ENCODE peak calls at places on chromosome 10, in five cellular contexts. One of them, this sample, is unnamed.

GRCh38 chr10:119500138-119500795 is 42.3 kb downstream of the RGS10 start:
- DNase-seq in activated CD8-positive, alpha-beta memory T cell treated with anti-CD3 and anti-CD28 coated beads, Interleukin-2, amount 50 U/mL, for 48 hours: no peak
- DNase-seq in tibial artery: no peak
- DNase-seq in iPS DF 6.9: no peak
- DNase-seq in NCI-H345: no peak
- DNase-seq in this sample: no peak

GRCh38 chr10:51321968-51322367 is 247.7 kb downstream of the PRKG1 start:
- DNase-seq in activated CD8-positive, alpha-beta memory T cell treated with anti-CD3 and anti-CD28 coated beads, Interleukin-2, amount 50 U/mL, for 48 hours: no peak
- DNase-seq in tibial artery: no peak
- DNase-seq in iPS DF 6.9: no peak
- DNase-seq in NCI-H345: no peak
- DNase-seq in this sample: no peak

GRCh38 chr10:454860-455259 is 234.6 kb downstream of the DIP2C start:
- DNase-seq in activated CD8-positive, alpha-beta memory T cell treated with anti-CD3 and anti-CD28 coated beads, Interleukin-2, amount 50 U/mL, for 48 hours: no peak
- DNase-seq in tibial artery: peak
- DNase-seq in iPS DF 6.9: no peak
- DNase-seq in NCI-H345: no peak
- DNase-seq in this sample: no peak

GRCh38 chr10:132636358-132636757 is 98.8 kb downstream of the INPP5A start:
- DNase-seq in activated CD8-positive, alpha-beta memory T cell treated with anti-CD3 and anti-CD28 coated beads, Interleukin-2, amount 50 U/mL, for 48 hours: no peak
- DNase-seq in tibial artery: peak
- DNase-seq in iPS DF 6.9: no peak
- DNase-seq in NCI-H345: no peak
- DNase-seq in this sample: no peak

GRCh38 chr10:124369986-124370385 is 48.7 kb downstream of the OAT start:
- DNase-seq in activated CD8-positive, alpha-beta memory T cell treated with anti-CD3 and anti-CD28 coated beads, Interleukin-2, amount 50 U/mL, for 48 hours: no peak
- DNase-seq in tibial artery: no peak
- DNase-seq in iPS DF 6.9: no peak
- DNase-seq in NCI-H345: no peak
- DNase-seq in this sample: no peak

GRCh38 chr10:114520453-114520852 is 116.2 kb upstream of the AFAP1L2 start:
- DNase-seq in activated CD8-positive, alpha-beta memory T cell treated with anti-CD3 and anti-CD28 coated beads, Interleukin-2, amount 50 U/mL, for 48 hours: no peak
- DNase-seq in tibial artery: no peak
- DNase-seq in iPS DF 6.9: no peak
- DNase-seq in NCI-H345: peak
- DNase-seq in this sample: no peak

GRCh38 chr10:125823663-125824251 is 411 bp downstream of the BCCIP start:
- DNase-seq in activated CD8-positive, alpha-beta memory T cell treated with anti-CD3 and anti-CD28 coated beads, Interleukin-2, amount 50 U/mL, for 48 hours: peak
- DNase-seq in tibial artery: no peak
- DNase-seq in iPS DF 6.9: no peak
- DNase-seq in NCI-H345: no peak
- DNase-seq in this sample: no peak

GRCh38 chr10:63798599-63799498 is 277.6 kb downstream of the REEP3 start:
- DNase-seq in activated CD8-positive, alpha-beta memory T cell treated with anti-CD3 and anti-CD28 coated beads, Interleukin-2, amount 50 U/mL, for 48 hours: no peak
- DNase-seq in tibial artery: peak
- DNase-seq in iPS DF 6.9: no peak
- DNase-seq in NCI-H345: no peak
- DNase-seq in this sample: no peak

GRCh38 chr10:970311-971149 is 17.7 kb upstream of the GTPBP4 start:
- DNase-seq in activated CD8-positive, alpha-beta memory T cell treated with anti-CD3 and anti-CD28 coated beads, Interleukin-2, amount 50 U/mL, for 48 hours: no peak
- DNase-seq in tibial artery: no peak
- DNase-seq in iPS DF 6.9: no peak
- DNase-seq in NCI-H345: peak
- DNase-seq in this sample: peak

GRCh38 chr10:92657024-92657423 is 32.7 kb upstream of the HHEX start:
- DNase-seq in activated CD8-positive, alpha-beta memory T cell treated with anti-CD3 and anti-CD28 coated beads, Interleukin-2, amount 50 U/mL, for 48 hours: no peak
- DNase-seq in tibial artery: no peak
- DNase-seq in iPS DF 6.9: no peak
- DNase-seq in NCI-H345: no peak
- DNase-seq in this sample: no peak

GRCh38 chr10:122426834-122427233 is 27.6 kb upstream of the ARMS2 start:
- DNase-seq in activated CD8-positive, alpha-beta memory T cell treated with anti-CD3 and anti-CD28 coated beads, Interleukin-2, amount 50 U/mL, for 48 hours: no peak
- DNase-seq in tibial artery: no peak
- DNase-seq in iPS DF 6.9: no peak
- DNase-seq in NCI-H345: no peak
- DNase-seq in this sample: no peak

GRCh38 chr10:75857269-75857846 is 425.9 kb downstream of the LRMDA start:
- DNase-seq in activated CD8-positive, alpha-beta memory T cell treated with anti-CD3 and anti-CD28 coated beads, Interleukin-2, amount 50 U/mL, for 48 hours: no peak
- DNase-seq in tibial artery: no peak
- DNase-seq in iPS DF 6.9: peak
- DNase-seq in NCI-H345: no peak
- DNase-seq in this sample: no peak

GRCh38 chr10:118698421-118698820 is 56.3 kb downstream of the CACUL1 start:
- DNase-seq in activated CD8-positive, alpha-beta memory T cell treated with anti-CD3 and anti-CD28 coated beads, Interleukin-2, amount 50 U/mL, for 48 hours: peak
- DNase-seq in tibial artery: no peak
- DNase-seq in iPS DF 6.9: no peak
- DNase-seq in NCI-H345: no peak
- DNase-seq in this sample: no peak

GRCh38 chr10:112461029-112461887 is 14.2 kb downstream of the VTI1A start:
- DNase-seq in activated CD8-positive, alpha-beta memory T cell treated with anti-CD3 and anti-CD28 coated beads, Interleukin-2, amount 50 U/mL, for 48 hours: peak
- DNase-seq in tibial artery: no peak
- DNase-seq in iPS DF 6.9: no peak
- DNase-seq in NCI-H345: no peak
- DNase-seq in this sample: no peak

GRCh38 chr10:113704637-113705343 is 25.1 kb downstream of the CASP7 start:
- DNase-seq in activated CD8-positive, alpha-beta memory T cell treated with anti-CD3 and anti-CD28 coated beads, Interleukin-2, amount 50 U/mL, for 48 hours: no peak
- DNase-seq in tibial artery: no peak
- DNase-seq in iPS DF 6.9: no peak
- DNase-seq in NCI-H345: peak
- DNase-seq in this sample: no peak

GRCh38 chr10:68208424-68209042 is 23.4 kb downstream of the ATOH7 start:
- DNase-seq in activated CD8-positive, alpha-beta memory T cell treated with anti-CD3 and anti-CD28 coated beads, Interleukin-2, amount 50 U/mL, for 48 hours: no peak
- DNase-seq in tibial artery: no peak
- DNase-seq in iPS DF 6.9: peak
- DNase-seq in NCI-H345: peak
- DNase-seq in this sample: peak

GRCh38 chr10:47078393-47079163 is 167.3 kb downstream of the PTPN20 start:
- DNase-seq in activated CD8-positive, alpha-beta memory T cell treated with anti-CD3 and anti-CD28 coated beads, Interleukin-2, amount 50 U/mL, for 48 hours: no peak
- DNase-seq in tibial artery: no peak
- DNase-seq in iPS DF 6.9: no peak
- DNase-seq in NCI-H345: no peak
- DNase-seq in this sample: no peak

GRCh38 chr10:119206603-119207366 is 586 bp upstream of the GRK5 start:
- DNase-seq in activated CD8-positive, alpha-beta memory T cell treated with anti-CD3 and anti-CD28 coated beads, Interleukin-2, amount 50 U/mL, for 48 hours: peak
- DNase-seq in tibial artery: peak
- DNase-seq in iPS DF 6.9: no peak
- DNase-seq in NCI-H345: peak
- DNase-seq in this sample: peak

GRCh38 chr10:266974-267425 is 131.7 kb downstream of the ZMYND11 start:
- DNase-seq in activated CD8-positive, alpha-beta memory T cell treated with anti-CD3 and anti-CD28 coated beads, Interleukin-2, amount 50 U/mL, for 48 hours: no peak
- DNase-seq in tibial artery: no peak
- DNase-seq in iPS DF 6.9: no peak
- DNase-seq in NCI-H345: no peak
- DNase-seq in this sample: no peak

GRCh38 chr10:110426294-110427153 is 71.2 kb upstream of the DUSP5 start:
- DNase-seq in activated CD8-positive, alpha-beta memory T cell treated with anti-CD3 and anti-CD28 coated beads, Interleukin-2, amount 50 U/mL, for 48 hours: no peak
- DNase-seq in tibial artery: no peak
- DNase-seq in iPS DF 6.9: no peak
- DNase-seq in NCI-H345: no peak
- DNase-seq in this sample: no peak

GRCh38 chr10:12617205-12618175 is 268.1 kb downstream of the CAMK1D start:
- DNase-seq in activated CD8-positive, alpha-beta memory T cell treated with anti-CD3 and anti-CD28 coated beads, Interleukin-2, amount 50 U/mL, for 48 hours: no peak
- DNase-seq in tibial artery: no peak
- DNase-seq in iPS DF 6.9: no peak
- DNase-seq in NCI-H345: peak
- DNase-seq in this sample: no peak

GRCh38 chr10:86734209-86734988 is 22.0 kb upstream of the BMPR1A start:
- DNase-seq in activated CD8-positive, alpha-beta memory T cell treated with anti-CD3 and anti-CD28 coated beads, Interleukin-2, amount 50 U/mL, for 48 hours: no peak
- DNase-seq in tibial artery: no peak
- DNase-seq in iPS DF 6.9: no peak
- DNase-seq in NCI-H345: no peak
- DNase-seq in this sample: no peak

GRCh38 chr10:43090188-43090587 is 13.3 kb downstream of the RET start:
- DNase-seq in activated CD8-positive, alpha-beta memory T cell treated with anti-CD3 and anti-CD28 coated beads, Interleukin-2, amount 50 U/mL, for 48 hours: no peak
- DNase-seq in tibial artery: no peak
- DNase-seq in iPS DF 6.9: no peak
- DNase-seq in NCI-H345: no peak
- DNase-seq in this sample: no peak

GRCh38 chr10:117166420-117167345 is 28.6 kb upstream of the VAX1 start:
- DNase-seq in activated CD8-positive, alpha-beta memory T cell treated with anti-CD3 and anti-CD28 coated beads, Interleukin-2, amount 50 U/mL, for 48 hours: no peak
- DNase-seq in tibial artery: no peak
- DNase-seq in iPS DF 6.9: no peak
- DNase-seq in NCI-H345: no peak
- DNase-seq in this sample: no peak

GRCh38 chr10:71661060-71661622 is 58.4 kb downstream of the C10orf105 start:
- DNase-seq in activated CD8-positive, alpha-beta memory T cell treated with anti-CD3 and anti-CD28 coated beads, Interleukin-2, amount 50 U/mL, for 48 hours: no peak
- DNase-seq in tibial artery: no peak
- DNase-seq in iPS DF 6.9: no peak
- DNase-seq in NCI-H345: no peak
- DNase-seq in this sample: no peak

GRCh38 chr10:75179657-75180177 is 30.9 kb upstream of the VDAC2 start:
- DNase-seq in activated CD8-positive, alpha-beta memory T cell treated with anti-CD3 and anti-CD28 coated beads, Interleukin-2, amount 50 U/mL, for 48 hours: no peak
- DNase-seq in tibial artery: no peak
- DNase-seq in iPS DF 6.9: no peak
- DNase-seq in NCI-H345: no peak
- DNase-seq in this sample: no peak

GRCh38 chr10:103780242-103781149 is 74.9 kb downstream of the SH3PXD2A start:
- DNase-seq in activated CD8-positive, alpha-beta memory T cell treated with anti-CD3 and anti-CD28 coated beads, Interleukin-2, amount 50 U/mL, for 48 hours: no peak
- DNase-seq in tibial artery: no peak
- DNase-seq in iPS DF 6.9: no peak
- DNase-seq in NCI-H345: no peak
- DNase-seq in this sample: no peak

GRCh38 chr10:43216931-43217562 is 49.8 kb downstream of the RASGEF1A start:
- DNase-seq in activated CD8-positive, alpha-beta memory T cell treated with anti-CD3 and anti-CD28 coated beads, Interleukin-2, amount 50 U/mL, for 48 hours: no peak
- DNase-seq in tibial artery: no peak
- DNase-seq in iPS DF 6.9: no peak
- DNase-seq in NCI-H345: no peak
- DNase-seq in this sample: no peak

GRCh38 chr10:63699785-63700184 is 178.6 kb downstream of the REEP3 start:
- DNase-seq in activated CD8-positive, alpha-beta memory T cell treated with anti-CD3 and anti-CD28 coated beads, Interleukin-2, amount 50 U/mL, for 48 hours: no peak
- DNase-seq in tibial artery: peak
- DNase-seq in iPS DF 6.9: no peak
- DNase-seq in NCI-H345: no peak
- DNase-seq in this sample: no peak

GRCh38 chr10:31318382-31318853 is 598 bp upstream of the ZEB1 start:
- DNase-seq in activated CD8-positive, alpha-beta memory T cell treated with anti-CD3 and anti-CD28 coated beads, Interleukin-2, amount 50 U/mL, for 48 hours: peak
- DNase-seq in tibial artery: peak
- DNase-seq in iPS DF 6.9: no peak
- DNase-seq in NCI-H345: peak
- DNase-seq in this sample: peak

GRCh38 chr10:58399410-58399809 is 14.2 kb downstream of the TFAM start:
- DNase-seq in activated CD8-positive, alpha-beta memory T cell treated with anti-CD3 and anti-CD28 coated beads, Interleukin-2, amount 50 U/mL, for 48 hours: no peak
- DNase-seq in tibial artery: no peak
- DNase-seq in iPS DF 6.9: no peak
- DNase-seq in NCI-H345: no peak
- DNase-seq in this sample: no peak

GRCh38 chr10:14466256-14466655 is 135.5 kb upstream of the FRMD4A start:
- DNase-seq in activated CD8-positive, alpha-beta memory T cell treated with anti-CD3 and anti-CD28 coated beads, Interleukin-2, amount 50 U/mL, for 48 hours: no peak
- DNase-seq in tibial artery: no peak
- DNase-seq in iPS DF 6.9: no peak
- DNase-seq in NCI-H345: no peak
- DNase-seq in this sample: no peak

GRCh38 chr10:7956508-7956907 is 98.0 kb upstream of the GATA3 start:
- DNase-seq in activated CD8-positive, alpha-beta memory T cell treated with anti-CD3 and anti-CD28 coated beads, Interleukin-2, amount 50 U/mL, for 48 hours: no peak
- DNase-seq in tibial artery: no peak
- DNase-seq in iPS DF 6.9: no peak
- DNase-seq in NCI-H345: no peak
- DNase-seq in this sample: no peak